ENCODE peak calls at places on chromosomes 7 and 10, in ten cellular contexts. X is CD4-positive, alpha-beta T cell; U is AG04449; A is HL-60; N is breast epithelium; Z is fibroblast of villous mesenchyme; M is body of pancreas; W is SK-N-SH; S is bronchial epithelial cell; D is fibroblast of lung. G is an unnamed sample.

GRCh38 chr7:136807598-136807997 is 60.9 kb upstream of the CHRM2 start:
- DNase-seq in X (no peak), U (no peak), A (no peak), N (no peak), Z (no peak), M (no peak), W (peak), S (no peak), D (no peak), G (no peak)

GRCh38 chr10:24622781-24623301 is 100.8 kb downstream of the ARHGAP21 start:
- DNase-seq in X (no peak), U (no peak), A (no peak), N (no peak), Z (peak), M (no peak), W (no peak), S (no peak), D (peak), G (peak)

GRCh38 chr7:117011419-117012260 is 58.3 kb downstream of the ST7 start:
- DNase-seq in X (no peak), U (no peak), A (no peak), N (no peak), Z (no peak), M (no peak), W (no peak), S (no peak), D (no peak), G (no peak)

GRCh38 chr7:91397612-91398011 is 133.4 kb downstream of the FZD1 start:
- DNase-seq in X (no peak), U (no peak), A (no peak), N (no peak), Z (no peak), M (no peak), W (no peak), S (no peak), D (no peak), G (no peak)

GRCh38 chr10:62817120-62817762 is 1.1 kb upstream of the EGR2 start:
- DNase-seq in X (no peak), U (no peak), A (peak), N (peak), Z (no peak), M (peak), W (peak), S (no peak), D (no peak), G (no peak)

GRCh38 chr7:9645756-9646155 is 1212.3 kb downstream of the NXPH1 start:
- DNase-seq in X (no peak), U (no peak), A (no peak), N (no peak), Z (no peak), M (no peak), W (no peak), S (no peak), D (no peak), G (peak)

GRCh38 chr10:103791291-103791690 is 64.1 kb downstream of the SH3PXD2A start:
- DNase-seq in X (no peak), U (no peak), A (no peak), N (no peak), Z (no peak), M (no peak), W (no peak), S (no peak), D (no peak), G (no peak)

GRCh38 chr7:28688651-28689050 is 269.5 kb downstream of the TRIL start:
- DNase-seq in X (no peak), U (no peak), A (no peak), N (no peak), Z (no peak), M (no peak), W (no peak), S (peak), D (peak), G (peak)

GRCh38 chr10:18145652-18146051 is 5.4 kb downstream of the CACNB2 start:
- DNase-seq in X (no peak), U (no peak), A (no peak), N (no peak), Z (no peak), M (no peak), W (no peak), S (no peak), D (peak), G (peak)

GRCh38 chr10:62238880-62239279 is 29.8 kb downstream of the RTKN2 start:
- DNase-seq in X (no peak), U (no peak), A (no peak), N (no peak), Z (no peak), M (no peak), W (no peak), S (no peak), D (no peak), G (no peak)

GRCh38 chr10:118251791-118252190 is 90.3 kb downstream of the FAM204A start:
- DNase-seq in X (no peak), U (no peak), A (no peak), N (no peak), Z (no peak), M (no peak), W (no peak), S (peak), D (no peak), G (no peak)

DNA sequence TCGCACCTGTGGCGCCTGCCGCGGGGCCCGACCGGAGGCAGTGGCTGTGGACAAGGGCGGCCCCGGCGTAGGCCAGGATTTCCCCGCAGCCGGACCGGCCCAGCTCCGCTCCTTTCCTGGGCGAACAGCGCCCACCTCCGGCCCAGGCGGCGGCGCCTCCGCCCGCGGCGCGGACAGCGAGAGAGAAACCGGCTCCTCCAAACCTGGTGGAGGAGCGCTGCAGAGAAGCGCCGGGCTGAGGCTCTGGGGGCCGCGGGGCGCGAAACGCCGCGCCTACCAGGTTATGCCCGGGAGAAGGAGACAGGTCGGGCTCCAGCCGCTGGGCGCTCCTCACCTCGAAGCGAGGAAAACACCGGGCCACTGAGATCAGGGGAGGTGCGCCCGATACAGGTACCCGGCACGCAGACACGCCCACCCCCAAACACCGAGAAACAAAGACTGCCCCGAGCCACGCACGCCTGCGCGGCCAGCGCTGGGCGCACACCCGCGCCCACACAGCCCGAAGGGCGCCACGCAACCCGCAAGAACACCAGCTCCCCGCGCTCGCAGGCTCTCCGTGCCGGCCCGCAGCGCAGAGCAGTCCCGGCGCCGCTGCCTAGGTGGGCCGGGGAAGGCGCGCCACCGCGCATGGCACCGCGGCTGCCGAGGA is 3.3 kb downstream of the GRID1 start:
- DNase-seq in X (no peak), U (no peak), A (no peak), N (no peak), Z (no peak), M (peak), W (no peak), S (peak), D (no peak), G (peak)
- TF ChIP-seq CTCF in X (no peak), U (no peak), A (no peak), N (peak), Z (no peak), M (peak), W (no peak), S (peak), D (no peak), G (peak)

GRCh38 chr10:100293067-100293466 is 6.6 kb upstream of the BLOC1S2 start:
- DNase-seq in X (no peak), U (no peak), A (no peak), N (no peak), Z (no peak), M (no peak), W (no peak), S (no peak), D (no peak), G (no peak)
- TF ChIP-seq CTCF in X (no peak), U (no peak), A (no peak), N (no peak), Z (no peak), M (no peak), W (no peak), S (no peak), D (no peak), G (no peak)

GRCh38 chr7:133761459-133761858 is 365.7 kb upstream of the LRGUK start:
- DNase-seq in X (no peak), U (no peak), A (no peak), N (no peak), Z (no peak), M (no peak), W (no peak), S (no peak), D (no peak), G (no peak)
- TF ChIP-seq CTCF in X (no peak), U (no peak), A (no peak), N (no peak), Z (no peak), M (no peak), W (no peak), S (no peak), D (no peak), G (no peak)

DNA sequence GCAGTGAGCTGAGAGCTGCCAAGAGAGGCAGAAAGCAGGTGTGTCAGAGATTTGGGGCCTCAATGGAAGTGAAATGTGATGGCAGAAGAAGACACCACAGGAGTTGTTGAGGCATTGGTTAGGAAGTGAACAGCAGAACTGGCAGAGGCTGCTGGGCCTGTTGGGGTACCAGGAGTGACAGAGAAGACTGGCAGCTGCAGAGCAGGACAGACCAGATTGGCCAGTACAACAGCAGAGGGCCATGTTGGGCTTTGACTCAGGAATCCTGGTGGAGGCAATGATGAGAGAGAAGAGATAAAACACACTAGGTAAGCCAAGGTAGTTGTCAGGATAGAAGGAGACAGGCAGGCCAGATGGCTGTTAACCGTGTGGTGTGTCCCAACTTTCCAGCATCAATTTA is 19.9 kb upstream of the HERPUD2 start:
- DNase-seq in X (no peak), U (no peak), A (no peak), N (no peak), Z (no peak), M (no peak), W (no peak), S (no peak), D (no peak), G (no peak)
- TF ChIP-seq CTCF in X (no peak), U (no peak), A (no peak), N (no peak), Z (no peak), M (no peak), W (no peak), S (no peak), D (no peak), G (peak)

DNA sequence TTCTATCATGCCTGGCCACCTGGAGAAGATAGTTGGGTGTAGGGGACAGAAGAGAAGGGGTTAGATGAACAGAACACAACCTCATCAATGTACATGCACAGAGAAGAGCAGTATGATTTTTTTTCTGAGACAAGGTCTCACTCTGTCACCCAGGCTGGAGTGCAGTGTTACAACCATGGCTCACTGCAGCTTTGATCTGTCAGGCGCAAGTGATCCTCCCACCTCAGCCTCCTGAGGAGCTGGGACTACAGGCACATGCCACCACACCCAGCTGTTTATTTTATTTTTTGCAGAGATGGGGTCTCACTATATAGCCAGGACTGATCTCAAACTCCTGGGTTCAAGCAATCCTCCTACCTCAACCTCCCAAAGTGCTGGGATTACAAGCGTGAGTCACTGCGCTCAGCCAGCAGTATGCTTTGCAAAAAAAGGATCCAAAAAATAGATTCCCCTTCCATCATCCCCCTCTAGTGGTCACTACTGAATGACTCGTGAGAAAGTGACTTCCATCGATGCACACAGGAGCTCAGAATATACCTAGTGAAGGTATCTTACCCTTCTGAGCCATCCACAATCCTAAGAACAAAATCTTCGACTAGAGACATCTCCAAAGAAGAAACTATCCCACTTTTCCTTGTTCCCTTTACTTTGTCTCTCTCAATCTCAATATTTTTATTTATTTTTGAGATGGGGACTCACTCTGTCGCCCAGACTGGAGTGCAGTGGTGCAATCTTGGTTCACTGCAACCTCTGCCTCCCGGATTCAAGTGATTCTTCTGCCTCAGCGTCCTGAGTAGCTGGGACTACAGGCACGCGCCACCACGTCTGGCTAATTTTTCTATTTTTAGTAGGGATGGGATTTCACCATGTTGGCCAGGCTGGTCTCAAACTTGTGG is 21.0 kb downstream of the ZCWPW1 start:
- DNase-seq in X (peak), U (no peak), A (peak), N (no peak), Z (peak), M (no peak), W (peak), S (peak), D (peak), G (peak)
- TF ChIP-seq CTCF in X (peak), U (peak), A (peak), N (peak), Z (peak), M (peak), W (peak), S (peak), D (peak), G (peak)

DNA sequence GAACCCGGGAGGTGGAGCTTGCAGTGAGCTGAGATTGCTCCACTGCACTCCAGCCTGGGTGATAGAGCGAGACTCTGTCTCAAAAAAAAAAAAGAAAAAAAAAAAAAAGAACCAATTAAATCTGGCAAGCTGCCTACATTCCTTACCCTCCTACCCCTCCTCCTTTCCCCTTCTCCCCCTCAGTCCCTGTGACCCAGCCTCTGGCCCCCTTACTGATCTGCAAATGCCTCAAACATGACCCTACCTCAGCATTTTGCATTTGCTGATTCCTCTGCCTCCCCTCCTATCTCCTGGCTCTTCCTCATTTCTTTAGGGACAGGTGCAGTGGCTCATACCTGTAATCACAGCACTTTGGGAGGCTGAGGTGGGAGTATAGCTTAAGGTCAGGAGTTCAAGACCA is 19.3 kb downstream of the CDHR3 start:
- DNase-seq in X (no peak), U (no peak), A (no peak), N (no peak), Z (no peak), M (no peak), W (no peak), S (no peak), D (no peak), G (no peak)
- TF ChIP-seq CTCF in X (no peak), U (no peak), A (no peak), N (no peak), Z (no peak), M (no peak), W (no peak), S (no peak), D (no peak), G (no peak)

DNA sequence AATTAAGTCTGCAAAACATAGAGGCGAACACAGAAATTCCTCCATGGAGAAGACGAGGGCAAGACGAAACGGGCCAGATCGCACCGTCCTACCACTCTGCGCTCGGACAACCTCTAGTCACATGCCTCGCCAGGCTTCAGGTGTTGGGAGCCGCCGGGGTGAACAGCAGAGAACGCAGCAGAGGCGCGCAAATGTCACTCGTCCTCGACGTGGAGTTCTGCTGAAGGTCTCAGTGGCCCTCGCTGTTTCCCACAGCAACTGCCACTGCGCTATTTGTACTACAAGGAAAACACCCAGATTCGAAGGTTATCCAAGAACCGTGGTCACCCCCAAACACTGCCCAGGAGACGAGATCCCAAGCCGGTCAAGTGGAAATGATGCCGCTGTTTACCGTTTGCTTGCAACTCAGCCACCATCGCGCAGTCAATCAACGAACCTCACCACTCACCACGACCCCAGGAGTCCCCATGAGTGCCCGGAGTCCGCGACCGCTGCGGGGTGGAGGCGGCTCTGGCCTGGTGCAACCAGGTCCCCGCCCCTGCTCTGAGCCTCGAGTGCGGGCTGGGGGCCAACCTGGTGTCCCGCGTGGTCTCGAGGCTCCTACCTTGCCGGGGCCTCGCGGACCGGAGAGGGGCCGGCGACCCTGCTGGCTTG is 9.1 kb downstream of the CTBP2 start:
- DNase-seq in X (no peak), U (no peak), A (no peak), N (no peak), Z (no peak), M (peak), W (no peak), S (no peak), D (no peak), G (no peak)
- TF ChIP-seq CTCF in X (no peak), U (no peak), A (no peak), N (no peak), Z (no peak), M (no peak), W (no peak), S (no peak), D (no peak), G (no peak)

DNA sequence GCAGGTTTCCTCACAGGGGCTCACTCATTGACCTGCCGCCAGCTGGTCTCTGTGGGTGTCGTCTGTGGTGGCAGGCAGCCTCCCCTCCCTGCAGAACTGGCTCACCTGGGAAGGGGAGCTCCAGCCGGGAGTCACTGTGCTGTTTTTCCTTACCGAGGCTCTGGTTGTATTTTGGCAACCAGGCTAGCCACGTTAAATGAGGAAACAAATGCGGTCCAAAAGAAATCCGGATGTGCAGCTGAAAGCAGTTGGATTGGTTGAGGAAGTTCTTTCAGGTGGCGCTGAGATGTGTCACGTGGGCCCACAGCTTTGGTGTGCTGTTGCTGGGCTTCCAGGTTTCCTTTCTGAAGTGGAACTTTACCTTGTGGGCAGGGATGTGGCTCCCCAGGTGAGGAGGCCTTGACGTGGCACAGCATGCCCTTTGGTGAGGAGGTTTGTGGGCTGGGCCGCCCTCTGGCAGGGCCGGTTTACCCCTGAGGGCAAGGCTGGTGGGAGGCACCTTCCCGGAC is 14.2 kb downstream of the MTURN start:
- DNase-seq in X (no peak), U (no peak), A (peak), N (peak), Z (no peak), M (peak), W (no peak), S (peak), D (no peak), G (no peak)
- TF ChIP-seq CTCF in X (no peak), U (no peak), A (no peak), N (no peak), Z (no peak), M (no peak), W (no peak), S (no peak), D (no peak), G (no peak)

G was measured in choroid plexus epithelial cell.